ENCODE peak calls at places on chromosomes 6 and 20, in nine cellular contexts. W is IMR-90, B is H7, U is fibroblast of lung, E is PC-9, J is endodermal cell, G is spleen, F is tibial artery, S is hepatocyte. X is an unnamed sample.
A peak's percentile ranks its signal among the peaks of the same experiment; 100 is the strongest.

GRCh38 chr6:159893064-159893463 is 2.3 kb downstream of the MAS1 start:
- DNase-seq in W (no peak), B (no peak), U (no peak), E (no peak), J (no peak), G (no peak), F (no peak), S (no peak), X (no peak)

GRCh38 chr6:157830354-157831017 is 7.4 kb downstream of the SNX9 start:
- DNase-seq in W (no peak), B (no peak), U (peak; percentile 58), E (no peak), J (no peak), G (no peak), F (no peak), S (no peak), X (no peak)

GRCh38 chr6:2765166-2765895 is at the start of gene WRNIP1:
- DNase-seq in W (peak; percentile 99), B (peak; percentile 97), U (peak; percentile 99), E (peak; percentile 93), J (peak; percentile 99), G (peak; percentile 100), F (peak; percentile 100), S (peak; percentile 99), X (peak; percentile 99)

GRCh38 chr6:11810039-11810541 is 31.5 kb upstream of the ADTRP start:
- DNase-seq in W (peak; percentile 79), B (no peak), U (peak; percentile 82), E (peak; percentile 48), J (no peak), G (no peak), F (peak; percentile 96), S (peak; percentile 76), X (peak; percentile 29)

GRCh38 chr6:128161263-128161662 is 260.4 kb upstream of the THEMIS start:
- DNase-seq in W (no peak), B (no peak), U (no peak), E (no peak), J (no peak), G (no peak), F (no peak), S (no peak), X (no peak)

GRCh38 chr20:23415958-23416583 is 5.2 kb downstream of the NAPB start:
- DNase-seq in W (no peak), B (no peak), U (peak; percentile 40), E (no peak), J (no peak), G (no peak), F (no peak), S (no peak), X (no peak)

GRCh38 chr6:53492860-53493634 is 51.9 kb downstream of the GCLC start:
- DNase-seq in W (peak; percentile 73), B (peak; percentile 15), U (peak; percentile 71), E (no peak), J (peak; percentile 65), G (no peak), F (no peak), S (peak; percentile 63), X (peak; percentile 74)

GRCh38 chr20:45097485-45098095 is 3.3 kb downstream of the KCNS1 start:
- DNase-seq in W (no peak), B (peak; percentile 61), U (peak; percentile 35), E (no peak), J (no peak), G (peak; percentile 81), F (no peak), S (no peak), X (peak; percentile 60)

GRCh38 chr6:141551318-141551717 is 581.4 kb upstream of the GJE1 start:
- DNase-seq in W (no peak), B (no peak), U (no peak), E (no peak), J (no peak), G (no peak), F (no peak), S (no peak), X (no peak)

GRCh38 chr20:43799150-43799711 is 72.4 kb upstream of the GTSF1L start:
- DNase-seq in W (peak; percentile 37), B (no peak), U (no peak), E (no peak), J (no peak), G (no peak), F (no peak), S (peak; percentile 8), X (no peak)

GRCh38 chr20:46316984-46317684 is 8.8 kb upstream of the CDH22 start:
- DNase-seq in W (no peak), B (peak; percentile 47), U (no peak), E (no peak), J (no peak), G (no peak), F (no peak), S (no peak), X (no peak)

GRCh38 chr20:9330151-9330550 is 184.2 kb upstream of the LAMP5 start:
- DNase-seq in W (no peak), B (no peak), U (no peak), E (no peak), J (no peak), G (no peak), F (no peak), S (peak; percentile 59), X (no peak)

GRCh38 chr6:4668271-4669179 is 107.7 kb upstream of the CDYL start:
- DNase-seq in W (peak; percentile 51), B (no peak), U (peak; percentile 70), E (no peak), J (peak; percentile 20), G (no peak), F (no peak), S (no peak), X (no peak)

GRCh38 chr20:57840066-57840465 is 130.3 kb upstream of the PMEPA1 start:
- DNase-seq in W (no peak), B (no peak), U (peak; percentile 19), E (no peak), J (no peak), G (no peak), F (no peak), S (no peak), X (no peak)

GRCh38 chr20:44851545-44851944 is 34.0 kb upstream of the YWHAB start:
- DNase-seq in W (no peak), B (peak; percentile 58), U (no peak), E (no peak), J (peak; percentile 54), G (no peak), F (no peak), S (peak; percentile 50), X (no peak)

GRCh38 chr6:100435299-100435698 is 29.4 kb downstream of the SIM1 start:
- DNase-seq in W (no peak), B (no peak), U (peak; percentile 73), E (peak; percentile 50), J (no peak), G (no peak), F (no peak), S (peak; percentile 34), X (no peak)

GRCh38 chr20:63889241-63890200 is 5.4 kb upstream of the DNAJC5 start:
- DNase-seq in W (peak; percentile 35), B (peak; percentile 27), U (no peak), E (peak; percentile 95), J (no peak), G (no peak), F (no peak), S (no peak), X (no peak)
- H3K36me3 ChIP-seq in W (peaks cover 67% of the 10 kb centered on the region), B (peaks cover 7% of the 10 kb centered on the region), U (peaks cover 46% of the 10 kb centered on the region), E (peaks cover 44% of the 10 kb centered on the region), J (peaks cover 50% of the 10 kb centered on the region), G (peaks cover 66% of the 10 kb centered on the region), F (peaks cover 55% of the 10 kb centered on the region), S (no peaks in the 10 kb centered on the region), X (peaks cover 15% of the 10 kb centered on the region)

DNA sequence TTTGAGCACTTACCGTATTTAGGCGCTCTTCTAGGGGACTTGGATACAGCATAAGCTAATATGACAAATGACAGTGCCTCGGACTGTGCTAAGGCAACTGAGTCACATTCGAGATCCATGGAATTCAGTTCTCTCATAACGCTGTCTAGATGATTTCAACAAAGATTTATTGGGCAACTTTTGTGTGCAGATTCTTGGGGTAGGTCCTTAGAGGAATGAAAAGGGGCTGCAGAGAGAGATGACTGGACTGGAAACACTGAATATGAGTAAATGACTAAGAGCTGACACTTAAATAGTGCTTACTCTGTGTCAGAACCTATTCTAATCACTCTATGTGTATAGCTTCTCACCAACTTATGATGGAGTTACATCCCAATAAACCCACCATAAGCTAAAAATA is 36.4 kb upstream of the MARCKS start:
- DNase-seq in W (peak; percentile 5), B (no peak), U (peak; percentile 53), E (no peak), J (no peak), G (no peak), F (no peak), S (no peak), X (no peak)
- H3K36me3 ChIP-seq in W (no peaks in the 10 kb centered on the region), B (no peaks in the 10 kb centered on the region), U (no peaks in the 10 kb centered on the region), E (no peaks in the 10 kb centered on the region), J (no peaks in the 10 kb centered on the region), G (no peaks in the 10 kb centered on the region), F (no peaks in the 10 kb centered on the region), S (no peaks in the 10 kb centered on the region), X (no peaks in the 10 kb centered on the region)

DNA sequence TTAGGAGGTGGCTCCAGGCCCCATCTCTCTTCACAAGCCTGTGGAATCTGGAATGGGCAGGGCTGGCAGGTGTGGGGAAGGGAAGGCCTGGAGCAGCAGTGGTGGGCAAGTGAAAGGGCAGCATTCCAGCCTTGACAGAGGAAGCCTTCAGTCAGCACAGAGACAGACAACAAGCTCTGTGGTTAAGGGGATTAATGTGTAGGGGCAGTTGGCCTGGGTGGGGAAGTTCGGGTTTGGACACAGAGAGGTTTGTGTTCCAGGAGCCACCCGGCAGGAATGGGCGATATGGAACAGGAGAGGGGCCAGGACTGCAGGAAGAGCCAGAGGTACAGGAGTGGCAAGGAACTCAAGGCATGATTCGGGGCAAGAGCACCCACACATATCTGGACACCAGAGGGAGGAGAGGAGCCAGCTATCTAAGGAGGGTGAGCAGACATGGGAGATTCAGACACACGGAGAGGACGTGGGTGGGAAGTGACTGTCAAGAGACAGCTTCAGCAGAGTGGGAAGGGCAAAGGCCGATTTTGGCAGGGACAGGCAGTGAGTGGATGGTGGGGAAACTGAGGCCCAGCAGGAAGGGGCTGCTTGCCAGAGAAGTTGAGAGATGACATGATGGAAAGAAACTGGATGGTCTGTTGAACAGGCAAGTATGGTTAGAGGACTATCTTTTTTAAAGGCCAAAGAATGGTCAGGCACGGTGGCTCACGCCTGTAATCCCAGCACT is 2.5 kb upstream of the SLC44A4 start:
- DNase-seq in W (no peak), B (no peak), U (no peak), E (no peak), J (no peak), G (no peak), F (no peak), S (no peak), X (no peak)
- H3K36me3 ChIP-seq in W (peaks cover 55% of the 10 kb centered on the region), B (peaks cover 44% of the 10 kb centered on the region), U (peaks cover 29% of the 10 kb centered on the region), E (peaks cover 5% of the 10 kb centered on the region), J (peaks cover 40% of the 10 kb centered on the region), G (peaks cover 69% of the 10 kb centered on the region), F (peaks cover 58% of the 10 kb centered on the region), S (no peaks in the 10 kb centered on the region), X (peaks cover 2% of the 10 kb centered on the region)

DNA sequence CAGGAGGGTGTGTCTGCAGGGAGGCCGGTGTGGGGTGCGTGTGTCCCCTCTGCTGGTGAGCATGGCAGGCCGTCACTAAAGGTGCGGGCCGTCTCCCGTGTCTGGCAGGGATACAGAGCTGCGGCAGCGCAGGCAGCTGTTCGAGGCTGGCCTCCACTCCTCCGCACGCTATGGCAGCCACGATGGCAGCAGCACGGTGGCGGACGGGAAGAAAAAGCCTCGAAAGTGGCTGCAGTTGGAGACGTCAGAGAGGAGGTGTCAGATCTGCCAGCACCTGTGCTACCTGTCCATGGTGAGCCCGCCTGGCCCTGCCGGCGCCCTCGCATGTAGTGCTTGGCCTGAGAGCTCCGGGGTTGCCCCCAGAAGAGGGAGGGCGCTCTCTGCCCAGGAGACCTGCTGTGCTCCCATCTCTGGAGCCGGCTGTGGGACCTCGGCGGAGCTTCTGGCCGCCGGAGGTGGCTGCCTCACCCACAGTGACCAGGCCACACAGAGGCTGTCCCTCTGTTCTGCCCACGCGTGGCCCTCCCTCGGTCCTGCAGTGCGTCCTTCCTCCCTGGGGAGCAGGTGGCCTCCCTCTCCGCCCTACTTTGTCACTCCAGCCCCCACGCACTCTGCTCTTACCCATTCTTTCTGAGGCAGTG is 149.6 kb downstream of the DTNBP1 start:
- DNase-seq in W (no peak), B (no peak), U (no peak), E (no peak), J (no peak), G (peak; percentile 73), F (no peak), S (no peak), X (no peak)
- H3K36me3 ChIP-seq in W (peaks cover 74% of the 10 kb centered on the region), B (peaks cover 71% of the 10 kb centered on the region), U (peaks cover 14% of the 10 kb centered on the region), E (peaks cover 3% of the 10 kb centered on the region), J (peaks cover 92% of the 10 kb centered on the region), G (peaks cover 77% of the 10 kb centered on the region), F (peaks cover 65% of the 10 kb centered on the region), S (no peaks in the 10 kb centered on the region), X (peaks cover 7% of the 10 kb centered on the region)